ENCODE peak calls at places on chromosomes 6 and 20, in six cellular contexts. C is HCT116, K is spleen, O is A549, G is uterus, S is breast epithelium. W is an unnamed sample.

GRCh38 chr6:169216830-169217229 is 36.8 kb downstream of the THBS2 start:
- DNase-seq in C (no peak), K (peak; percentile 63), O (no peak), G (no peak), S (no peak), W (no peak)

GRCh38 chr20:63370623-63371176 is 9.6 kb upstream of the CHRNA4 start:
- DNase-seq in C (no peak), K (no peak), O (no peak), G (no peak), S (no peak), W (no peak)

GRCh38 chr20:41150664-41151063 is 13.3 kb downstream of the PLCG1 start:
- DNase-seq in C (no peak), K (no peak), O (no peak), G (no peak), S (no peak), W (no peak)

GRCh38 chr6:116840091-116840490 is 11.2 kb upstream of the GPRC6A start:
- DNase-seq in C (no peak), K (no peak), O (no peak), G (no peak), S (no peak), W (no peak)

GRCh38 chr6:137193256-137194070 is 20.0 kb upstream of the IL22RA2 start:
- DNase-seq in C (no peak), K (no peak), O (no peak), G (no peak), S (no peak), W (no peak)

GRCh38 chr6:45377041-45377554 is 636 bp downstream of the SUPT3H start:
- DNase-seq in C (no peak), K (no peak), O (no peak), G (no peak), S (no peak), W (peak; percentile 1)

GRCh38 chr6:136401749-136402148 is 112.1 kb upstream of the BCLAF1 start:
- DNase-seq in C (peak; percentile 7), K (no peak), O (no peak), G (no peak), S (no peak), W (no peak)

GRCh38 chr6:26305097-26305841 is 59.7 kb upstream of the BTN3A2 start:
- DNase-seq in C (peak; percentile 80), K (peak; percentile 85), O (no peak), G (peak; percentile 81), S (no peak), W (peak; percentile 69)

GRCh38 chr6:137782166-137783039 is 84.7 kb upstream of the TNFAIP3 start:
- DNase-seq in C (no peak), K (no peak), O (no peak), G (no peak), S (no peak), W (no peak)

GRCh38 chr20:42082611-42083010 is 464.4 kb upstream of the CHD6 start:
- DNase-seq in C (no peak), K (no peak), O (no peak), G (peak; percentile 26), S (no peak), W (peak; percentile 24)

GRCh38 chr20:36856196-36856595 is 19.7 kb upstream of the TLDC2 start:
- DNase-seq in C (no peak), K (no peak), O (no peak), G (no peak), S (no peak), W (no peak)

GRCh38 chr20:53994088-53994487 is 76.3 kb downstream of the BCAS1 start:
- DNase-seq in C (no peak), K (no peak), O (no peak), G (no peak), S (no peak), W (no peak)

GRCh38 chr6:52914516-52914915 is 5.0 kb upstream of the GSTA3 start:
- DNase-seq in C (no peak), K (no peak), O (no peak), G (no peak), S (no peak), W (no peak)

GRCh38 chr6:76495909-76496308 is 423.4 kb upstream of the IMPG1 start:
- DNase-seq in C (no peak), K (no peak), O (no peak), G (no peak), S (no peak), W (no peak)

GRCh38 chr6:145247677-145248419 is 487.5 kb downstream of the EPM2A start:
- DNase-seq in C (no peak), K (no peak), O (peak; percentile 15), G (no peak), S (no peak), W (no peak)

GRCh38 chr6:144675231-144675861 is 390.2 kb downstream of the UTRN start:
- DNase-seq in C (no peak), K (no peak), O (no peak), G (no peak), S (peak; percentile 85), W (no peak)

GRCh38 chr6:68747110-68747509 is 112.0 kb downstream of the ADGRB3 start:
- DNase-seq in C (no peak), K (no peak), O (no peak), G (no peak), S (no peak), W (no peak)

GRCh38 chr20:38725959-38726848 is 1.9 kb downstream of the SLC32A1 start:
- DNase-seq in C (no peak), K (no peak), O (peak; percentile 84), G (peak; percentile 24), S (no peak), W (no peak)

GRCh38 chr6:90286884-90287488 is 9.7 kb downstream of the BACH2 start:
- DNase-seq in C (peak; percentile 72), K (no peak), O (peak; percentile 25), G (no peak), S (no peak), W (peak; percentile 56)

DNA sequence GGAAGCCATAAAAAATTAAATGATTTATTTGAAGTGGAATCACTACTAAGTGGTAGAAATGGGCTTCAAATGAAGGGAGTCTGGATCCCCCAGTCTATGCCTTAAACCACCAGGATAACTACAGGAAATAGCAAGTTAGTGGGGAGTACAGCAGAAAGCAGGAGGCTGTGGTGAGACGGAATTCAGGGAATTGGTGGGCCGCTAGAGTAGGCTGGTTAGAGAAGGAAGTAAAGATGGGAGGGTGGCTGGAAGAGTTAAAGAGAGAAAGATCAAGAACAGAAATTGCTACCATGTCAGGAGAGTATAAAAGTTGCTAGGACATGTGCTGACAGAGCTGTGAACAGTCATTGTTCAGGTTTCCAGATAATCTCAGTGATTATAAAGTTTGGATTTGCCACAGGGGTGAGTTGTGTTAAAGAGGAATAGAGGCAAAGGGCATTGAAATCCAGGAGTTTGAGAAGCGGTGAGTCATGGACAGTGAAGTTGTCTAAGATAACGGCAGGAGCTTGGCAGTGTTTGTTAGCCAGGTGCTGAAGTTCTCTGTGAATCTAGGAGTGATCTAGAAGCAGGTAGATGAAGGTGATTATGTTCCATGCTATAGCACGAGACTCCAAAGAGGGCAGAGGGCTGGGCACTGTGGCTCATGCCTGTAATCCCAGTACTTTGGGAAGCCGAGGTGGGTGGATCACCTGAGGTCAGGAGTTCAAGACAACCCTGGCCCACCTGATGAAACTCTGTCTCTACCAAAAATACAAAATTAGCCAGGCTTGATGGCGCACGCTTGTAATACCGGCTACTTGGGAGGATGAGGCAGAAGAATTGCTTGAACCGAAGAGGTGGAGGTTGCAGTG is 13.7 kb upstream of the HINT3 start:
- DNase-seq in C (no peak), K (no peak), O (no peak), G (no peak), S (no peak), W (no peak)
- H3K27ac ChIP-seq in C (no peak overlapping the region), K (no peak overlapping the region), O (peak overlapping the region; percentile 93), G (peak overlapping the region; percentile 78), S (no peak overlapping the region), W (no peak overlapping the region)

DNA sequence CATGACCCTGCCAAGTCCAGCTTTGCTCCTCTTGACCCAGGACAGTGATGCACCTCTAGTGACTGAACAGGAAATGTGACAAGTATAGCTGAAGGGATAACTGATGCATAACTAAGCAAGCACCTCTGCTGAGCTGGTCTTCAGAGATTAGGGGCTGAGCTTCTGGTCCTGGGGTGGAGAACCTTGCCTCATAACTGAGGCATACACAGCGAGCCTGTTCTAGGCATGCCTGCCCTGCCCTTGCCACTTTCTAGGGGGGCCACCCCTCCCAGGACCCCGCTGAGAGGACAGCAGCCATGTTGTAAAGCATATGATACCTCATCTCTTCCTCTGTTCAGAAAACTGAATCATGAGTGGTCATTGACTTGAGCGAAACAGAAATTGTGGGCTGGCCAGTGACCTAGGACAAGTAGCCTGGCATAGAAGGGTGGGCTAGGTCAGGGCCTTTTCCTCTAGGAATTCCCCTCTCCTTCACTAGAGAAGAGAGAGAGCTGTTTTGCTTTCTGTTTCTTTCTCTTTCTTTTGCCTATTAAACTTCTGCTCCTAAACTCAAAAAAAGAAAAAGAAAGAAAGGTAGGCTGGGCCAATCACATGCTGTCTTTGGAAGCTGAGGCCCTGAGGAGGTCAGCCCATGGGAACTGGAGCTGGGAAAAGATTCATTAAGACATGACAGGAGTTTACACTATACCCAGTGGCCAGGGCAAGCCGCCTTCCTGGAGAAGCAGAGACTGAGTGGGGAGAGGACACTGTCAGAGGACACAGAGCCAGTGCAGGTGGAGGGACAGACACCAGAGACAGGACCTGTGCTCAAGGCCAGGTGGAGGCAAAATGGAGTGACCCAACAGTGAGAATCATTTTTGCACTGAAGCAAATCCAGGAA is 23.1 kb downstream of the ALDH5A1 start:
- DNase-seq in C (no peak), K (no peak), O (no peak), G (no peak), S (no peak), W (no peak)
- TF ChIP-seq POLR2A in C (no peak), K (no peak), O (no peak), G (no peak), S (no peak), W (no peak)

GRCh38 chr20:48010623-48011022 is 225.3 kb upstream of the SULF2 start:
- DNase-seq in C (no peak), K (no peak), O (no peak), G (no peak), S (no peak), W (no peak)
- H3K9me3 ChIP-seq in C (peaks cover 4% of the 10 kb centered on the region), K (peaks cover 41% of the 10 kb centered on the region), O (peaks cover 28% of the 10 kb centered on the region), G (no peaks in the 10 kb centered on the region), S (peaks cover 9% of the 10 kb centered on the region), W (no peaks in the 10 kb centered on the region)

DNA sequence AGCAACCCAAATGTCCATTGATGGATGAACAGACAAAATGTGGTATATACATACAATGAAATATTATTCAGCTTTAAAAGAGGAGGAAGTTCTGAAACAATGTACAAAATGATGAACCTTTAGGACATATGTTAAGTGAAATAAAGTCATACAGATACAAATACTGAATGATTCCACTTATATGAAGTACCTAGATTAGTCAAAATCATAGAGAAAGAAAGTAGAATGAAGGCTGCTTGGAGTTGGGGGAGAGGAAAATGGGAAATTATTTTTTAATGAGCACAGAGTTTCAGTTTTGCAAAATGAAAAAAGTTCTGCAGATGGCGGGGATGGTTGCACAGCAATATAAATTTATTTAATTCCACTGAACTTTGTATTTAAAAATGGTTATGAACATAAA is 12.4 kb downstream of the COL19A1 start:
- DNase-seq in C (no peak), K (no peak), O (no peak), G (no peak), S (no peak), W (no peak)
- H3K27ac ChIP-seq in C (no peak overlapping the region), K (peak overlapping the region; percentile 85), O (no peak overlapping the region), G (no peak overlapping the region), S (no peak overlapping the region), W (no peak overlapping the region)

GRCh38 chr6:14134211-14134910 is 16.8 kb downstream of the CD83 start:
- DNase-seq in C (no peak), K (no peak), O (no peak), G (no peak), S (no peak), W (no peak)
- TF ChIP-seq POLR2A in C (no peak), K (no peak), O (no peak), G (no peak), S (no peak), W (no peak)